ENCODE peak calls at places on chromosomes 13 and 19, in four cellular contexts. G is GM23338, K is HCT116, L is GM23248. T is an unnamed sample.

GRCh38 chr13:28055362-28055761 is 45.0 kb downstream of the FLT3 start:
- DNase-seq in G (no peak), K (no peak), L (no peak), T (no peak)

GRCh38 chr13:96417956-96418355 is 328.0 kb downstream of the HS6ST3 start:
- DNase-seq in G (no peak), K (no peak), L (no peak), T (no peak)

GRCh38 chr13:113938716-113939115 is 35.2 kb downstream of the C13orf46 start:
- DNase-seq in G (no peak), K (no peak), L (no peak), T (no peak)

GRCh38 chr19:38425810-38426466 is at the start of gene RASGRP4:
- DNase-seq in G (peak; percentile 75), K (no peak), L (no peak), T (no peak)

GRCh38 chr13:66887088-66887487 is 343.0 kb downstream of the PCDH9 start:
- DNase-seq in G (no peak), K (no peak), L (no peak), T (no peak)

GRCh38 chr13:113573065-113573464 is 11.5 kb upstream of the TFDP1 start:
- DNase-seq in G (no peak), K (no peak), L (no peak), T (no peak)

GRCh38 chr13:38262211-38262610 is 87.4 kb upstream of the UFM1 start:
- DNase-seq in G (no peak), K (no peak), L (peak; percentile 68), T (no peak)

GRCh38 chr19:1261863-1262686 is 7.1 kb upstream of the CIRBP start:
- DNase-seq in G (no peak), K (no peak), L (peak; percentile 85), T (peak; percentile 48)

GRCh38 chr19:2270572-2271515 is 11.1 kb downstream of the PEAK3 start:
- DNase-seq in G (peak; percentile 56), K (no peak), L (peak; percentile 96), T (peak; percentile 59)

GRCh38 chr19:34556500-34556899 is 74.9 kb downstream of the WTIP start:
- DNase-seq in G (peak; percentile 75), K (peak; percentile 10), L (peak; percentile 66), T (peak; percentile 30)

GRCh38 chr19:18440421-18440877 is 2.5 kb upstream of the ISYNA1 start:
- DNase-seq in G (peak; percentile 69), K (no peak), L (peak; percentile 39), T (peak; percentile 41)

GRCh38 chr13:79997244-79997643 is 343.7 kb downstream of the SPRY2 start:
- DNase-seq in G (no peak), K (no peak), L (no peak), T (no peak)

GRCh38 chr19:18135712-18136584 is 17.0 kb upstream of the PIK3R2 start:
- DNase-seq in G (no peak), K (no peak), L (no peak), T (no peak)

GRCh38 chr13:79988573-79988972 is 352.4 kb downstream of the SPRY2 start:
- DNase-seq in G (no peak), K (no peak), L (peak; percentile 91), T (peak; percentile 69)

GRCh38 chr19:13056052-13056660 is 46.5 kb downstream of the LYL1 start:
- DNase-seq in G (peak; percentile 73), K (peak; percentile 64), L (peak; percentile 92), T (peak; percentile 97)

GRCh38 chr19:33490041-33490451 is 31.5 kb downstream of the PEPD start:
- DNase-seq in G (no peak), K (no peak), L (no peak), T (no peak)

GRCh38 chr19:46604781-46605355 is 3.7 kb downstream of the CALM3 start:
- DNase-seq in G (no peak), K (no peak), L (no peak), T (no peak)

GRCh38 chr13:99264053-99264452 is 5.9 kb upstream of the GPR18 start:
- DNase-seq in G (no peak), K (no peak), L (no peak), T (no peak)

GRCh38 chr19:36051236-36051635 is 2.8 kb downstream of the THAP8 start:
- DNase-seq in G (peak; percentile 89), K (peak; percentile 33), L (no peak), T (no peak)

GRCh38 chr19:39264306-39265290 is 3.6 kb upstream of the IFNL2 start:
- DNase-seq in G (peak; percentile 67), K (no peak), L (peak; percentile 34), T (no peak)

GRCh38 chr13:49220856-49221614 is 897 bp downstream of the MLNR start:
- DNase-seq in G (peak; percentile 57), K (no peak), L (peak; percentile 53), T (no peak)

GRCh38 chr13:44273991-44274810 is 99.4 kb upstream of the SERP2 start:
- DNase-seq in G (no peak), K (no peak), L (peak; percentile 78), T (peak; percentile 47)

GRCh38 chr19:20167020-20167644 is at the start of gene ZNF486:
- DNase-seq in G (peak; percentile 100), K (no peak), L (peak; percentile 99), T (no peak)
- H3K4me2 ChIP-seq in G (peak within 1 kb of the TSS; percentile 85), K (no peak within 1 kb of the TSS), L (peak within 1 kb of the TSS; percentile 83), T (no peak within 1 kb of the TSS)

DNA sequence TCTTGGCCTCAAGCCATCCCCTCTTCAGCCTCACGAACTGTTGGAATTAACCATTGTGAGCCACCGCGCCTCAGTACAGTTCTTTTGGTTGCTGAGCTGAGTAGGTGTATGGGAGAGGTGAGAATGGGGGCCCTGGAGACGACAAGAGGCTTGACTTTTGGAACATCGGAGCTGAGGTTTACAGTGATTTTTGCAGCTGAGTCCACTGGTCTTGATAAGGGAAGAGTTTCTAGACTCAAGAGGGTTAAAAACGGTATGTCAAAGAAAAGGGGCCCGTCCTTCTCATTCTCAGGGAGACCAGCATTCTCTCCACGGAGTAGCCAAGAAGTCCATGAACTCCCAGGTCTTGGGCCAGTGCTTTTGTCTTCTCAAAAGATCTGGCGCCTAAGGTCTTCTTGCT is 6.5 kb upstream of the QTRT1 start:
- DNase-seq in G (no peak), K (no peak), L (peak; percentile 10), T (no peak)
- TF ChIP-seq EZH2phosphoT487 in G (no peak), K (no peak), L (no peak), T (no peak)

DNA sequence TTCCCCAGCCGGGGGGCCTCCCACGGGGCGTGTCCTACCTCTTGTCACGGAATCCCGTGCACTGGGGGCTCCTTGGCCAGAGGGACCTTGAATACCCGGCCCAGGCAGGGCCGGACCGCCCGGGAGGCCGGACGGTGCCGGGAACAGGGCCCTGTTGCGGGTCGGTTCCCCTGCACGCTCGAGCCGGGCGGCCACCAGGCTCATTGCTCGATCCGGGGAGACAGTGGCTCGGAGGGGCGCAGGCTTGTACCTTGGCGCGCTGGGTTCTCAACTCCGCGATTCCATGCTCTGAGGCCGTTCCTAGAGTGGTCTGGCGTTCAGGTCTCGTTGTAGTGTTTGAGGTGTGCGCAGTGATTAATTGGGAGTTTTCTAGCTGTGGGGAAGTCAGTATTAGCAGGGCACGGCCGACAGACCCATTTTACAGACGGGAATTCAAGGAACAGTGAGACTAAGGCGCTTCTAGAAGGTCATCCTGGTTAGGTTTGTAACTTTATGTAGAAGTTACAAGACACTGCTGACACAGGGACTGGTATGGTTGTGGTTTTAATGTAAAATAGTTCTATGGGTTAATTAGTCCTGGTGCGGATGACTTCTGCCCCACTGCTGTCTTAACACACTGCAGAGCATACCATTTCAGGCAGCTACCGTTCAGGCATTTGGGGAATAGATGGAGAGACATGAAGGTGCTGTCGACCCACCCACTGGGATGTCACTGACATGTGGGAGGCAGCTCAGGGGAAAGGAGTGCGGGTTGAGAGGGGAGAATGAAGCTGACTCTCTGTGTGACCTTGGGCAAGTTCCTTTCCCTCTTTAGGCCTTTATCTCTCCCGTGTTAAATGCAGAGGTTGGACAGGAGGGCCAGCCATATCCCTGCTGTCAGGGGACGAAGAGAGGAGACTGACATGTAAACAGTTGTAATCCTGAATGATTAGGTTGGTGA is 590 bp downstream of the CLPTM1 start:
- DNase-seq in G (no peak), K (no peak), L (peak; percentile 40), T (no peak)
- H3K4me2 ChIP-seq in G (peak overlapping the region; percentile 93), K (peak overlapping the region; percentile 83), L (peak overlapping the region; percentile 93), T (peak overlapping the region; percentile 89)

GRCh38 chr13:26179344-26179743 is 42.8 kb downstream of the RNF6 start:
- DNase-seq in G (no peak), K (no peak), L (no peak), T (no peak)
- TF ChIP-seq EZH2phosphoT487 in G (no peak), K (no peak), L (no peak), T (no peak)

DNA sequence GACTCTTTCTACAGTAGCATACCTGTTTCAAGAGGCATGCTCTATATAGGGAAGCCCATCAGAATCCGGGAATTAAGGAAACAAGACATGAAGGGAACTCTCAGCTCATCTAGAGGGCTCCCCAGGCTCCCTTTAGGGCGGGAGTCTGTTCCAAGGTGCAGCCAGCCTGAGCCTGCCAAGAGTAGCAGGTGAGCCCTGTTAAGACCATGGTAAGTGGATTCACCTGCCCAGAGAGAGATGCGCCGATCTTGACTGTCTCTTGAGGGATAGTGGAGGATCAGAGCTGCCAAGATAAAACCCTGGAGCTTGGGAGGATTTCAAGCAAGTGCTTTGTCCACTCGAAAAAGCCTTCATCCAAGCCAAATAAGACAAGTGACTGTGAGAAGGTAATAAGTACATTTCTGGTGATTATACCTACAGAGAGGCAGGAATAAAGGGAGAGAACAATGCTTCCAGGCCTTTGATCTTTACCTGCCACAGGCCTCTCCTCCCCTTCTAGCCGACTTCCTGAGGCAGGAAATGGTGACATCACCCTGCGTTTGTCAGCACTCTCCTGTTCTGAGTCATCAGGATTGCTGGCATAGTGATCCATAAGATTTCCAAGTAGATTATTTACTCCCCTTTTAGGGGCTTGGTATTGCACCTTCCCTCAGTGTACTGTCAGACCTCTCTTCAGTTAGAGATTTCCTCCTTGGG is 31.5 kb downstream of the KLF5 start:
- DNase-seq in G (peak; percentile 72), K (peak; percentile 96), L (peak; percentile 77), T (peak; percentile 95)
- H3K4me2 ChIP-seq in G (no peak overlapping the region), K (peak overlapping the region; percentile 54), L (no peak overlapping the region), T (peak overlapping the region; percentile 9)

GRCh38 chr13:36130542-36131214 is 504 bp downstream of the DCLK1 start:
- DNase-seq in G (peak; percentile 77), K (no peak), L (peak; percentile 38), T (no peak)
- TF ChIP-seq EZH2phosphoT487 in G (no peak), K (no peak), L (peak; percentile 50), T (no peak)

GRCh38 chr19:55549500-55550320 is 4.4 kb upstream of the SBK3 start:
- DNase-seq in G (peak; percentile 83), K (peak; percentile 34), L (peak; percentile 91), T (peak; percentile 81)

GRCh38 chr19:55545913-55546495 is 661 bp upstream of the SBK3 start:
- DNase-seq in G (no peak), K (no peak), L (no peak), T (no peak)

GRCh38 chr19:55544776-55545439 is 435 bp downstream of the SBK3 start:
- DNase-seq in G (no peak), K (no peak), L (no peak), T (peak; percentile 23)

GRCh38 chr19:55545443-55545842 is at the start of gene SBK3:
- DNase-seq in G (no peak), K (no peak), L (no peak), T (no peak)

GRCh38 chr19:55546822-55547614 is 1.7 kb upstream of the SBK3 start:
- DNase-seq in G (peak; percentile 46), K (no peak), L (peak; percentile 79), T (peak; percentile 92)
- H3K4me2 ChIP-seq in G (no peak overlapping the region), K (peak overlapping the region; percentile 87), L (peak overlapping the region; percentile 13), T (peak overlapping the region; percentile 72)

T was measured in PC-3.